ENCODE peak calls at places on chromosomes 2 and 18, in ten cellular contexts. A, Z, Y, T, I, W, L, H, N and K are unnamed samples.

GRCh38 chr2:96431319-96431718 is 73.8 kb downstream of the NEURL3 start:
- DNase-seq in A (no peak), Z (peak), Y (no peak), T (no peak), I (no peak), W (peak), L (no peak), H (no peak), N (no peak), K (no peak)

GRCh38 chr2:215380699-215381098 is 55.2 kb downstream of the FN1 start:
- DNase-seq in A (no peak), Z (no peak), Y (no peak), T (no peak), I (no peak), W (no peak), L (no peak), H (no peak), N (no peak), K (no peak)

GRCh38 chr2:70928366-70928765 is 7.3 kb upstream of the ATP6V1B1 start:
- DNase-seq in A (no peak), Z (no peak), Y (no peak), T (no peak), I (no peak), W (no peak), L (no peak), H (no peak), N (no peak), K (no peak)

GRCh38 chr2:85784474-85784986 is 30.7 kb downstream of the ATOH8 start:
- DNase-seq in A (no peak), Z (no peak), Y (no peak), T (no peak), I (no peak), W (peak), L (no peak), H (no peak), N (no peak), K (no peak)

GRCh38 chr18:48021273-48021914 is 90.9 kb upstream of the SMAD2 start:
- DNase-seq in A (no peak), Z (no peak), Y (no peak), T (no peak), I (no peak), W (no peak), L (no peak), H (no peak), N (peak), K (no peak)

GRCh38 chr18:50115095-50115494 is 79.9 kb downstream of the MYO5B start:
- DNase-seq in A (no peak), Z (no peak), Y (no peak), T (no peak), I (no peak), W (no peak), L (no peak), H (no peak), N (no peak), K (no peak)

GRCh38 chr2:3472966-3473365 is 46.4 kb downstream of the ADI1 start:
- DNase-seq in A (no peak), Z (no peak), Y (no peak), T (no peak), I (no peak), W (peak), L (no peak), H (no peak), N (no peak), K (no peak)

GRCh38 chr2:137638932-137639331 is 325.3 kb upstream of the HNMT start:
- DNase-seq in A (no peak), Z (no peak), Y (no peak), T (no peak), I (no peak), W (no peak), L (no peak), H (no peak), N (no peak), K (no peak)

GRCh38 chr2:212249451-212249850 is 289.2 kb downstream of the ERBB4 start:
- DNase-seq in A (no peak), Z (no peak), Y (no peak), T (no peak), I (no peak), W (no peak), L (peak), H (no peak), N (no peak), K (no peak)

GRCh38 chr18:51278045-51278649 is 80.7 kb upstream of the MEX3C start:
- DNase-seq in A (no peak), Z (peak), Y (peak), T (no peak), I (no peak), W (no peak), L (no peak), H (peak), N (peak), K (no peak)

GRCh38 chr2:176145085-176145969 is 6.0 kb upstream of the HOXD4 start:
- DNase-seq in A (no peak), Z (no peak), Y (no peak), T (no peak), I (no peak), W (no peak), L (no peak), H (no peak), N (no peak), K (no peak)

GRCh38 chr2:152336854-152337510 is 2.0 kb downstream of the FMNL2 start:
- DNase-seq in A (no peak), Z (peak), Y (peak), T (no peak), I (peak), W (no peak), L (peak), H (peak), N (no peak), K (no peak)

GRCh38 chr2:233063269-233063975 is 3.3 kb downstream of the INPP5D start:
- DNase-seq in A (peak), Z (no peak), Y (no peak), T (no peak), I (no peak), W (no peak), L (no peak), H (no peak), N (peak), K (no peak)

GRCh38 chr2:137380610-137381009 is 583.7 kb upstream of the HNMT start:
- DNase-seq in A (no peak), Z (no peak), Y (no peak), T (no peak), I (no peak), W (no peak), L (peak), H (no peak), N (no peak), K (peak)

GRCh38 chr18:53268455-53268854 is 928.5 kb downstream of the DCC start:
- DNase-seq in A (no peak), Z (no peak), Y (no peak), T (no peak), I (no peak), W (no peak), L (no peak), H (no peak), N (no peak), K (no peak)

GRCh38 chr2:229164545-229165249 is 106.4 kb downstream of the PID1 start:
- DNase-seq in A (no peak), Z (no peak), Y (no peak), T (no peak), I (no peak), W (no peak), L (no peak), H (no peak), N (no peak), K (no peak)

GRCh38 chr18:50973367-50974126 is 5.7 kb downstream of the ELAC1 start:
- DNase-seq in A (no peak), Z (no peak), Y (peak), T (peak), I (no peak), W (no peak), L (peak), H (no peak), N (peak), K (peak)

GRCh38 chr2:227325824-227326195 is 759 bp downstream of the MFF start:
- DNase-seq in A (no peak), Z (peak), Y (no peak), T (no peak), I (peak), W (peak), L (peak), H (peak), N (no peak), K (no peak)

GRCh38 chr2:206345606-206346005 is 71.1 kb downstream of the ZDBF2 start:
- DNase-seq in A (no peak), Z (no peak), Y (no peak), T (no peak), I (no peak), W (no peak), L (no peak), H (no peak), N (no peak), K (no peak)

GRCh38 chr18:74689251-74689650 is 91.6 kb downstream of the ZNF407 start:
- DNase-seq in A (no peak), Z (no peak), Y (no peak), T (no peak), I (no peak), W (no peak), L (no peak), H (no peak), N (no peak), K (peak)

GRCh38 chr2:28951910-28952805 is 28.9 kb upstream of the TOGARAM2 start:
- DNase-seq in A (no peak), Z (no peak), Y (peak), T (peak), I (no peak), W (no peak), L (peak), H (no peak), N (no peak), K (no peak)

GRCh38 chr2:6577960-6578359 is 287.7 kb downstream of the CMPK2 start:
- DNase-seq in A (no peak), Z (no peak), Y (no peak), T (no peak), I (no peak), W (no peak), L (no peak), H (no peak), N (no peak), K (no peak)

GRCh38 chr18:58967643-58968291 is 103.1 kb downstream of the ZNF532 start:
- DNase-seq in A (no peak), Z (no peak), Y (no peak), T (no peak), I (no peak), W (no peak), L (no peak), H (no peak), N (no peak), K (no peak)